ENCODE peak calls at places on chromosome 5, in four cellular contexts. Z is GM03348, V is mesenchymal stem cell, Q is right lobe of liver. S is an unnamed sample.

GRCh38 chr5:135471726-135472125 is 19.6 kb upstream of the TIFAB start:
- DNase-seq in Z (no peak), V (no peak), Q (no peak), S (no peak)

GRCh38 chr5:143140492-143141231 is 262.8 kb downstream of the NR3C1 start:
- DNase-seq in Z (no peak), Q (peak), V (no peak), S (no peak)

GRCh38 chr5:117943521-117943920 is 1044.8 kb downstream of the DTWD2 start:
- DNase-seq in V (no peak), Q (no peak), Z (no peak), S (no peak)

GRCh38 chr5:150211156-150212030 is 21.5 kb downstream of the SLC6A7 start:
- DNase-seq in Q (no peak), Z (no peak), V (no peak), S (no peak)

GRCh38 chr5:119752921-119753886 is 123.8 kb downstream of the FAM170A start:
- DNase-seq in Q (no peak), Z (no peak), V (no peak), S (no peak)

GRCh38 chr5:9498541-9499497 is 47.1 kb downstream of the SEMA5A start:
- DNase-seq in Z (no peak), Q (peak), V (peak), S (no peak)

GRCh38 chr5:51646482-51646881 is 263.2 kb downstream of the ISL1 start:
- DNase-seq in Z (no peak), Q (no peak), V (no peak), S (no peak)

GRCh38 chr5:87081511-87082372 is 185.9 kb upstream of the RASA1 start:
- DNase-seq in V (no peak), Z (no peak), Q (no peak), S (no peak)

GRCh38 chr5:102450313-102450990 is 48.3 kb downstream of the SLCO6A1 start:
- DNase-seq in V (peak), Q (no peak), Z (no peak), S (no peak)

GRCh38 chr5:170296935-170297588 is 515 bp downstream of the LCP2 start:
- DNase-seq in Z (no peak), V (no peak), Q (peak), S (no peak)

GRCh38 chr5:179142434-179143198 is 82.4 kb downstream of the ZNF354C start:
- DNase-seq in V (peak), Z (peak), Q (no peak), S (no peak)